ENCODE peak calls at places on chromosomes 13 and 19, in seven cellular contexts. E, H, I, W, P, L and B are unnamed samples.

GRCh38 chr13:106145070-106145469 is 390.4 kb downstream of the EFNB2 start:
- DNase-seq in P (no peak), W (no peak), E (no peak), L (no peak), I (no peak), H (no peak), B (no peak)

GRCh38 chr19:2636897-2637683 is 65.4 kb downstream of the GNG7 start:
- DNase-seq in P (peak), E (peak), W (peak), H (peak), L (peak), I (peak), B (peak)

GRCh38 chr19:17220207-17220758 is 5.1 kb downstream of the USE1 start:
- DNase-seq in I (no peak), H (peak), L (no peak), W (no peak), P (peak), E (no peak), B (no peak)

GRCh38 chr13:19153782-19154450 is 27.7 kb downstream of the TUBA3C start:
- DNase-seq in W (peak), P (peak), I (no peak), H (no peak), E (no peak), L (no peak), B (no peak)

GRCh38 chr19:17390665-17391370 is 3.2 kb downstream of the CCDC194 start:
- DNase-seq in P (peak), I (peak), W (peak), L (peak), H (peak), E (peak), B (peak)

GRCh38 chr13:21894703-21895699 is 224.1 kb downstream of the FGF9 start:
- DNase-seq in W (no peak), H (no peak), L (no peak), P (no peak), E (no peak), I (no peak), B (no peak)

GRCh38 chr19:6707011-6707657 is 13.3 kb downstream of the C3 start:
- DNase-seq in H (no peak), E (no peak), I (no peak), L (peak), P (no peak), W (peak), B (no peak)

GRCh38 chr13:71882120-71882519 is 15.1 kb upstream of the DACH1 start:
- DNase-seq in E (no peak), L (no peak), I (no peak), H (no peak), W (no peak), P (no peak), B (no peak)

GRCh38 chr19:49389406-49389805 is 1.4 kb downstream of the KASH5 start:
- DNase-seq in W (peak), P (no peak), L (no peak), I (no peak), H (no peak), E (no peak), B (no peak)

GRCh38 chr13:98098511-98098910 is 44.4 kb upstream of the FARP1 start:
- DNase-seq in E (no peak), H (peak), W (no peak), P (no peak), L (no peak), I (no peak), B (no peak)

GRCh38 chr13:71751074-71751473 is 115.9 kb downstream of the DACH1 start:
- DNase-seq in E (no peak), P (no peak), L (no peak), W (no peak), I (no peak), H (no peak), B (no peak)

GRCh38 chr13:28655566-28655965 is 3.4 kb upstream of the POMP start:
- DNase-seq in H (peak), E (no peak), I (no peak), L (no peak), P (no peak), W (peak), B (no peak)

GRCh38 chr13:44237276-44237767 is 136.3 kb upstream of the SERP2 start:
- DNase-seq in P (no peak), W (no peak), H (peak), I (peak), E (peak), L (no peak), B (no peak)

GRCh38 chr13:71417205-71417604 is 449.8 kb downstream of the DACH1 start:
- DNase-seq in I (no peak), E (no peak), H (peak), W (no peak), P (no peak), L (no peak), B (no peak)

GRCh38 chr13:69704311-69704710 is 403.3 kb upstream of the ATXN8OS start:
- DNase-seq in H (peak), I (no peak), E (no peak), P (no peak), W (no peak), L (no peak), B (no peak)

GRCh38 chr13:39273953-39274352 is 235.7 kb downstream of the NHLRC3 start:
- DNase-seq in P (no peak), L (no peak), I (no peak), H (peak), E (no peak), W (peak), B (peak)

GRCh38 chr19:40284251-40284500 is 969 bp downstream of the AKT2 start:
- DNase-seq in L (no peak), I (no peak), P (no peak), W (no peak), H (no peak), E (no peak), B (no peak)

GRCh38 chr13:102586615-102587014 is 10.2 kb upstream of the TPP2 start:
- DNase-seq in E (no peak), H (no peak), W (no peak), L (no peak), I (no peak), P (no peak), B (no peak)

GRCh38 chr19:22332924-22333323 is 46.7 kb downstream of the ZNF729 start:
- DNase-seq in W (no peak), I (no peak), L (no peak), H (no peak), E (no peak), P (no peak), B (no peak)

GRCh38 chr13:28716511-28716910 is 2.3 kb downstream of the SLC46A3 start:
- DNase-seq in E (peak), I (peak), L (peak), H (peak), P (no peak), W (no peak), B (no peak)

GRCh38 chr13:106612688-106613087 is 44.8 kb upstream of the ARGLU1 start:
- DNase-seq in W (no peak), H (peak), I (peak), P (no peak), E (no peak), L (no peak), B (no peak)

GRCh38 chr13:34258646-34259386 is 440.9 kb downstream of the RFC3 start:
- DNase-seq in P (no peak), L (no peak), E (no peak), I (no peak), W (no peak), H (no peak), B (no peak)

GRCh38 chr13:113887700-113888201 is 23.9 kb upstream of the GAS6 start:
- DNase-seq in W (no peak), H (no peak), L (no peak), I (no peak), P (no peak), E (no peak), B (no peak)

GRCh38 chr13:103351035-103351828 is 285.0 kb upstream of the SLC10A2 start:
- DNase-seq in I (no peak), W (peak), P (no peak), H (peak), L (no peak), E (no peak), B (peak)

GRCh38 chr19:6414793-6415591 is 9.6 kb downstream of the KHSRP start:
- DNase-seq in L (no peak), H (no peak), P (peak), W (peak), E (no peak), I (no peak), B (no peak)

GRCh38 chr19:43562698-43563241 is 12.6 kb downstream of the XRCC1 start:
- DNase-seq in W (no peak), P (no peak), L (peak), I (peak), E (peak), H (peak), B (no peak)

GRCh38 chr19:34317311-34317927 is 47.6 kb upstream of the GPI start:
- DNase-seq in I (no peak), L (no peak), H (peak), P (peak), W (no peak), E (no peak), B (no peak)

GRCh38 chr19:30228726-30229523 is 143.3 kb upstream of the ZNF536 start:
- DNase-seq in E (no peak), P (no peak), W (peak), L (no peak), H (peak), I (no peak), B (peak)

GRCh38 chr19:32269831-32270230 is 75.6 kb upstream of the ZNF507 start:
- DNase-seq in W (no peak), P (no peak), H (no peak), I (no peak), E (no peak), L (no peak), B (no peak)

GRCh38 chr13:59439776-59440428 is 723.8 kb downstream of the DIAPH3 start:
- DNase-seq in I (no peak), E (no peak), H (no peak), L (no peak), W (no peak), P (no peak), B (no peak)

GRCh38 chr13:54647275-54647674 is 1618.7 kb downstream of the OLFM4 start:
- DNase-seq in P (no peak), I (no peak), E (no peak), H (no peak), W (no peak), L (no peak), B (no peak)

GRCh38 chr19:50513746-50514345 is at the start of gene ASPDH:
- DNase-seq in P (no peak), E (no peak), W (peak), I (no peak), H (no peak), L (peak), B (peak)

GRCh38 chr13:114017028-114017630 is 43.3 kb upstream of the C13orf46 start:
- DNase-seq in H (peak), E (no peak), P (no peak), W (peak), I (no peak), L (no peak), B (peak)

GRCh38 chr19:30498707-30499106 is 126.5 kb downstream of the ZNF536 start:
- DNase-seq in H (no peak), I (no peak), E (no peak), P (peak), W (peak), L (no peak), B (peak)

DNA sequence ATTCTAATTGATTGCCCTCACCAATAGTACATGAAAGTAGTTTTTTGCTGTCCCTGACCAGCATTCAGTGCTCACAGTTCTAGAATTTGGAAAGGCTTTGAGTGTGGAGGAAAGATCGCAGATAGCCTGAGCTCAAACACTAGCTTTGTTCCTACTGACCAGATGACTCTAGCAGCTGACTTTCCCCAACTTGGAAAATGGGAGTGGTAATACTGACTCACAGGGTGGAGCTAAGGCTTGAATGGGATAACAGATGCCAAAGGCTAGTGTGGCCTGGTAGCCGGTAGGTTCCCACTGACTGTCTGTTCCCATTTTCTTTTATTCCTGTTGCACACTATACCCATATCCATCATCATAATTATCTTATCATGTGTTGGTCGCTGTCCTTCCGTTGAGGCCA is 3.7 kb downstream of the ZSCAN22 start:
- DNase-seq in L (no peak), I (no peak), E (no peak), P (peak), H (peak), W (no peak), B (no peak)
- H3K4me3 ChIP-seq in L (no peak), I (no peak), E (no peak), P (no peak), H (no peak), W (no peak), B (no peak)

GRCh38 chr19:15251749-15252397 is 19.6 kb upstream of the EPHX3 start:
- DNase-seq in I (peak), E (peak), W (peak), L (peak), P (peak), H (peak), B (peak)

GRCh38 chr19:15249560-15249874 is 17.3 kb upstream of the EPHX3 start:
- DNase-seq in H (no peak), I (no peak), W (no peak), L (no peak), P (no peak), E (no peak), B (no peak)

GRCh38 chr19:15249912-15250634 is 17.8 kb upstream of the EPHX3 start:
- DNase-seq in W (peak), E (no peak), H (peak), L (no peak), I (no peak), P (no peak), B (peak)

GRCh38 chr19:15251010-15251748 is 18.9 kb upstream of the EPHX3 start:
- DNase-seq in P (no peak), H (peak), W (no peak), E (no peak), I (no peak), L (no peak), B (no peak)

GRCh38 chr19:15250635-15250993 is 18.4 kb upstream of the EPHX3 start:
- DNase-seq in W (no peak), P (no peak), E (no peak), H (no peak), I (no peak), L (no peak), B (no peak)
- H3K4me3 ChIP-seq in W (no peak), P (no peak), E (no peak), H (no peak), I (no peak), L (no peak), B (no peak)

GRCh38 chr19:13098291-13099072 is 4.2 kb downstream of the LYL1 start:
- DNase-seq in P (peak), E (no peak), H (peak), L (peak), I (no peak), W (peak), B (peak)
- H3K4me3 ChIP-seq in P (peak), E (peak), H (no peak), L (no peak), I (peak), W (no peak), B (no peak)

GRCh38 chr19:45153339-45154063 is 7.3 kb downstream of the NKPD1 start:
- DNase-seq in L (no peak), W (peak), E (no peak), H (peak), P (peak), I (no peak), B (peak)

GRCh38 chr19:45151821-45152503 is 8.8 kb downstream of the NKPD1 start:
- DNase-seq in E (no peak), L (no peak), P (no peak), I (no peak), W (peak), H (no peak), B (peak)

GRCh38 chr19:45154064-45154827 is 6.5 kb downstream of the NKPD1 start:
- DNase-seq in P (peak), I (no peak), W (no peak), L (no peak), H (peak), E (no peak), B (no peak)

GRCh38 chr19:45150731-45151725 is 9.8 kb downstream of the NKPD1 start:
- DNase-seq in P (no peak), L (no peak), I (no peak), W (no peak), H (no peak), E (no peak), B (no peak)

DNA sequence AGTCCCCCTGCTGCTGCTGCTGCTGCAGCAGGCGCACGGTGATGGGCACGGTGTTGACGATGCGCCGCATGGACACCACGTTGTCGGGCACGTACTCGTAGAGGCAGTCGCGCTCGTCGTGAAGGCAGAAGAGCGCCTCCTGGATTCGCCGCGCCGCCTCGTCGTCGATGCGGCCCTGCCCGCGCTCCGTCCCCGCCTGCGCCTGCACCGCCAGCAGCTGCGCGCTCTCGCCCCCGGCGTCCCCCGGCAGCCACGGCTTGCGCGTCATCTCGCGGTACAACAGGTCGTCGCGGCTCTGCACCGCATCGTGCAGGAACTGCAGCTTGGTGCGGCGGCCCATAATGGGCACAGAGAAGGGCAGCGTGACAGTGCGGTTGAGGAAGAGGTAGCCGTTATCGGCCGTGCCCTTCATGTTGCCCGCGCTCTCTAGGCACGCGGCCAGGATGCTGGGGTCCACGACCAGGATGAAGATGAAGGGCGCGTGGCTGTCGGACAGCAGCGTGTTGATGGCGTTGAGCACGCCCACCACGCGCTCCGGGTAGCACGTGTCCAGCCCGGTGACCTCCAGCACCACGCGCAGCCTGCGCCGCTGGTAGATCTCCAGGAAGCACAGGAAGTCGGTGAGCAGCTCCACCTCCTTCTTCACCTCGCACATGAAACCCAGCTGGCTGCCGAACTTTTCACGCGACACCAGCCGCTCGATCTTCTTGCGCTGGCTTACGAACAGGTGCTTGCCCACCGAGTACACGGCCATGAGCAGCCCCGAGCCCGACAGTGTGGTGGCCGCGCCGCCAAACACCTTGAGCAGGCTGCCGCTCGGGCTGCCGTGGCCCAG is 8.1 kb downstream of the NKPD1 start:
- DNase-seq in E (no peak), L (no peak), P (no peak), I (no peak), H (peak), W (peak), B (peak)
- H3K4me3 ChIP-seq in E (no peak), L (no peak), P (no peak), I (no peak), H (no peak), W (no peak), B (peak)

GRCh38 chr19:41545547-41545946 is 30.4 kb upstream of the CEACAM21 start:
- DNase-seq in I (no peak), W (no peak), H (no peak), P (no peak), E (no peak), L (no peak), B (no peak)
- H3K4me3 ChIP-seq in I (no peak), W (no peak), H (no peak), P (no peak), E (no peak), L (no peak), B (no peak)

GRCh38 chr19:8087876-8088275 is 35.3 kb downstream of the CCL25 start:
- DNase-seq in W (no peak), L (no peak), E (no peak), I (no peak), P (no peak), H (no peak), B (no peak)

GRCh38 chr19:8084152-8084551 is 31.6 kb downstream of the CCL25 start:
- DNase-seq in P (no peak), L (no peak), I (no peak), W (no peak), E (no peak), H (no peak), B (no peak)

GRCh38 chr19:8086849-8087248 is 34.3 kb downstream of the CCL25 start:
- DNase-seq in E (no peak), I (no peak), W (no peak), L (no peak), H (no peak), P (no peak), B (no peak)

GRCh38 chr19:8083141-8083540 is 30.6 kb downstream of the CCL25 start:
- DNase-seq in L (no peak), H (no peak), W (no peak), I (no peak), P (no peak), E (no peak), B (no peak)

GRCh38 chr19:8085606-8086464 is 33.3 kb downstream of the CCL25 start:
- DNase-seq in W (peak), I (peak), L (no peak), P (peak), E (no peak), H (no peak), B (peak)
- H3K4me3 ChIP-seq in W (no peak), I (no peak), L (no peak), P (peak), E (no peak), H (no peak), B (no peak)

DNA sequence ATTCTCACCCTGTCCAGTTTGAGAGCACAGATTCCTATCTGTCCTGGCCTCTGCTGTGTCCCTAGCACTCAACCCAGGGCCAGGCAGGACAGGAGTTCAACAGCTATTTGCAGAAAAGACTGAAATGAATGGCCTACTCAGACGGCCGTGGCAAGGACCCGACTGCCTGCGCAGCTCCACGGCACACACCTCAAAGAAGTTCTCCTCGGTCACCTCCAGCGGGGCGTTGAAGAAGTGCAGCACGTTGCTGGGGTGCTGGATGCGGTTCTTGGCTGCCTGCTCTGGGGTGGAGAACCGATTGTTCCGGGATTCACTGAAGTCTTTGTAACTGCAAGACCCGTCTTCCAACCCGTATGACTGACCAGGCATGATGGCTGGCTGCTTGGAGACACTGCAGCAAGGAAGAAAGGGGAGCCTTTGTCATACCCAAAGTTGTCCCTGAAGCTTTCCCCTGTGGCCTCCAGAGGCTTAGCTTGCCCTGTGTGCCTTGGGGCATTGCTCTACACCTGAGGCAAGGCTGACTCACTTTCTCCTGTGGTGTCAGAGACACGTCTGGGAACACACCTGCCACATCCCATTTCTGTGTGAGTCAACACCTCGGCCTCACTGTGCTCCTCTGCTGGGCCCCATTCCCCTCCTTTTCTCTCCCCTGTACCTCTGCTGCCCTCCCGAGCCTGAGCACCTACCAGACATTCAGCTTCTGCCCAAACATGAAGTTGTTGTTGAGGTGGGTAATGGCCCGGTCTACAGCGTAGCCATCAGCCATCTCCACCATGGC is 6.8 kb upstream of the ECH1 start:
- DNase-seq in L (no peak), E (no peak), W (peak), P (peak), H (no peak), I (no peak), B (no peak)
- H3K4me3 ChIP-seq in L (no peak), E (no peak), W (no peak), P (no peak), H (no peak), I (no peak), B (no peak)